ENCODE peak calls at places on chromosomes 2 and 18, in nine cellular contexts. One of them, this sample, is unnamed.

GRCh38 chr2:109447251-109447661 is 166.5 kb downstream of the SEPTIN10 start:
- DNase-seq in ovary: no peak
- DNase-seq in WTC11: no peak
- DNase-seq in HFFc6: peak; percentile 95
- DNase-seq in astrocyte of the cerebellum: peak; percentile 95
- DNase-seq in fibroblast of pulmonary artery: peak; percentile 50
- DNase-seq in HCT116: no peak
- DNase-seq in HFF-Myc: peak; percentile 88
- DNase-seq in fibroblast of lung: peak; percentile 86
- DNase-seq in this sample: no peak

GRCh38 chr2:133886735-133887675 is 318.7 kb upstream of the NCKAP5 start:
- DNase-seq in WTC11: peak; percentile 75
- DNase-seq in ovary: peak; percentile 34
- DNase-seq in HFFc6: peak; percentile 94
- DNase-seq in HCT116: peak; percentile 70
- DNase-seq in fibroblast of lung: peak; percentile 55
- DNase-seq in astrocyte of the cerebellum: peak; percentile 35
- DNase-seq in fibroblast of pulmonary artery: peak; percentile 67
- DNase-seq in HFF-Myc: peak; percentile 52
- DNase-seq in this sample: peak; percentile 68

GRCh38 chr2:64865073-64865830 is 123.9 kb upstream of the SLC1A4 start:
- DNase-seq in HFF-Myc: no peak
- DNase-seq in WTC11: peak; percentile 57
- DNase-seq in HFFc6: peak; percentile 56
- DNase-seq in astrocyte of the cerebellum: no peak
- DNase-seq in fibroblast of lung: peak; percentile 67
- DNase-seq in ovary: peak; percentile 63
- DNase-seq in HCT116: no peak
- DNase-seq in fibroblast of pulmonary artery: peak; percentile 74
- DNase-seq in this sample: peak; percentile 81

GRCh38 chr2:28169492-28169891 is 223.2 kb upstream of the FOSL2 start:
- DNase-seq in HFFc6: no peak
- DNase-seq in fibroblast of lung: no peak
- DNase-seq in HFF-Myc: no peak
- DNase-seq in HCT116: no peak
- DNase-seq in astrocyte of the cerebellum: no peak
- DNase-seq in WTC11: no peak
- DNase-seq in ovary: no peak
- DNase-seq in fibroblast of pulmonary artery: no peak
- DNase-seq in this sample: no peak

GRCh38 chr18:66640431-66640830 is 36.5 kb upstream of the CDH19 start:
- DNase-seq in WTC11: no peak
- DNase-seq in fibroblast of pulmonary artery: peak; percentile 72
- DNase-seq in fibroblast of lung: no peak
- DNase-seq in HFFc6: no peak
- DNase-seq in astrocyte of the cerebellum: no peak
- DNase-seq in HFF-Myc: no peak
- DNase-seq in HCT116: no peak
- DNase-seq in ovary: no peak
- DNase-seq in this sample: no peak

GRCh38 chr2:20125616-20126015 is 74.2 kb upstream of the LAPTM4A start:
- DNase-seq in fibroblast of pulmonary artery: no peak
- DNase-seq in ovary: no peak
- DNase-seq in HFFc6: no peak
- DNase-seq in HFF-Myc: no peak
- DNase-seq in HCT116: no peak
- DNase-seq in WTC11: no peak
- DNase-seq in fibroblast of lung: no peak
- DNase-seq in astrocyte of the cerebellum: no peak
- DNase-seq in this sample: no peak

GRCh38 chr2:127064642-127065250 is 42.2 kb downstream of the BIN1 start:
- DNase-seq in astrocyte of the cerebellum: peak; percentile 84
- DNase-seq in fibroblast of lung: peak; percentile 96
- DNase-seq in HFF-Myc: peak; percentile 88
- DNase-seq in fibroblast of pulmonary artery: peak; percentile 92
- DNase-seq in HCT116: peak; percentile 87
- DNase-seq in HFFc6: peak; percentile 95
- DNase-seq in WTC11: peak; percentile 51
- DNase-seq in ovary: peak; percentile 74
- DNase-seq in this sample: no peak

GRCh38 chr2:129396980-129397599 is 582.4 kb upstream of the RAB6C start:
- DNase-seq in ovary: no peak
- DNase-seq in astrocyte of the cerebellum: peak; percentile 3
- DNase-seq in HCT116: peak; percentile 16
- DNase-seq in HFF-Myc: no peak
- DNase-seq in HFFc6: no peak
- DNase-seq in fibroblast of pulmonary artery: peak; percentile 42
- DNase-seq in WTC11: peak; percentile 52
- DNase-seq in fibroblast of lung: peak; percentile 11
- DNase-seq in this sample: no peak

GRCh38 chr2:226124548-226125011 is 675.0 kb downstream of the IRS1 start:
- DNase-seq in fibroblast of lung: peak; percentile 79
- DNase-seq in WTC11: no peak
- DNase-seq in fibroblast of pulmonary artery: peak; percentile 76
- DNase-seq in ovary: no peak
- DNase-seq in HCT116: peak; percentile 90
- DNase-seq in HFF-Myc: no peak
- DNase-seq in astrocyte of the cerebellum: no peak
- DNase-seq in HFFc6: no peak
- DNase-seq in this sample: no peak

GRCh38 chr18:70339915-70340314 is 51.1 kb downstream of the SOCS6 start:
- DNase-seq in fibroblast of lung: no peak
- DNase-seq in HFFc6: no peak
- DNase-seq in HFF-Myc: no peak
- DNase-seq in fibroblast of pulmonary artery: no peak
- DNase-seq in astrocyte of the cerebellum: no peak
- DNase-seq in HCT116: no peak
- DNase-seq in ovary: no peak
- DNase-seq in WTC11: no peak
- DNase-seq in this sample: no peak

GRCh38 chr18:63924551-63924950 is 16.8 kb downstream of the SERPINB10 start:
- DNase-seq in HCT116: no peak
- DNase-seq in fibroblast of lung: no peak
- DNase-seq in WTC11: no peak
- DNase-seq in HFF-Myc: peak; percentile 36
- DNase-seq in ovary: no peak
- DNase-seq in astrocyte of the cerebellum: no peak
- DNase-seq in fibroblast of pulmonary artery: peak; percentile 7
- DNase-seq in HFFc6: peak; percentile 79
- DNase-seq in this sample: no peak

GRCh38 chr2:920999-921398 is 29.6 kb upstream of the SNTG2 start:
- DNase-seq in HFF-Myc: no peak
- DNase-seq in HFFc6: no peak
- DNase-seq in HCT116: no peak
- DNase-seq in fibroblast of pulmonary artery: no peak
- DNase-seq in ovary: no peak
- DNase-seq in astrocyte of the cerebellum: no peak
- DNase-seq in WTC11: no peak
- DNase-seq in fibroblast of lung: no peak
- DNase-seq in this sample: no peak

GRCh38 chr2:132448771-132449170 is 32.2 kb downstream of the GPR39 start:
- DNase-seq in HFF-Myc: no peak
- DNase-seq in fibroblast of pulmonary artery: peak; percentile 72
- DNase-seq in ovary: no peak
- DNase-seq in fibroblast of lung: peak; percentile 64
- DNase-seq in HFFc6: peak; percentile 39
- DNase-seq in WTC11: peak; percentile 39
- DNase-seq in astrocyte of the cerebellum: no peak
- DNase-seq in HCT116: no peak
- DNase-seq in this sample: no peak

GRCh38 chr2:185939858-185940257 is 201.3 kb downstream of the FSIP2 start:
- DNase-seq in fibroblast of lung: no peak
- DNase-seq in HCT116: no peak
- DNase-seq in HFFc6: no peak
- DNase-seq in ovary: no peak
- DNase-seq in astrocyte of the cerebellum: no peak
- DNase-seq in WTC11: no peak
- DNase-seq in fibroblast of pulmonary artery: no peak
- DNase-seq in HFF-Myc: no peak
- DNase-seq in this sample: no peak

GRCh38 chr2:239319261-239319661 is 81.6 kb downstream of the HDAC4 start:
- DNase-seq in fibroblast of lung: peak; percentile 60
- DNase-seq in HFFc6: no peak
- DNase-seq in astrocyte of the cerebellum: no peak
- DNase-seq in fibroblast of pulmonary artery: peak; percentile 46
- DNase-seq in HFF-Myc: no peak
- DNase-seq in ovary: peak; percentile 69
- DNase-seq in WTC11: no peak
- DNase-seq in HCT116: no peak
- DNase-seq in this sample: no peak

GRCh38 chr18:58520964-58521363 is 107.9 kb downstream of the ALPK2 start:
- DNase-seq in fibroblast of lung: no peak
- DNase-seq in ovary: no peak
- DNase-seq in HFF-Myc: no peak
- DNase-seq in HCT116: no peak
- DNase-seq in HFFc6: no peak
- DNase-seq in fibroblast of pulmonary artery: no peak
- DNase-seq in astrocyte of the cerebellum: no peak
- DNase-seq in WTC11: no peak
- DNase-seq in this sample: peak; percentile 13

GRCh38 chr2:37764739-37765138 is 93.3 kb upstream of the CDC42EP3 start:
- DNase-seq in astrocyte of the cerebellum: no peak
- DNase-seq in fibroblast of pulmonary artery: peak; percentile 34
- DNase-seq in WTC11: no peak
- DNase-seq in HFF-Myc: no peak
- DNase-seq in HFFc6: no peak
- DNase-seq in HCT116: no peak
- DNase-seq in ovary: no peak
- DNase-seq in fibroblast of lung: no peak
- DNase-seq in this sample: no peak

GRCh38 chr2:222861411-222862067 is 703 bp downstream of the ACSL3 start:
- DNase-seq in HCT116: no peak
- DNase-seq in fibroblast of lung: no peak
- DNase-seq in ovary: peak; percentile 34
- DNase-seq in fibroblast of pulmonary artery: peak; percentile 29
- DNase-seq in astrocyte of the cerebellum: no peak
- DNase-seq in WTC11: peak; percentile 18
- DNase-seq in HFF-Myc: no peak
- DNase-seq in HFFc6: no peak
- DNase-seq in this sample: no peak
- TF ChIP-seq CTCF in HCT116: no peak
- TF ChIP-seq CTCF in fibroblast of lung: no peak
- TF ChIP-seq CTCF in ovary: no peak
- TF ChIP-seq CTCF in fibroblast of pulmonary artery: no peak
- TF ChIP-seq CTCF in astrocyte of the cerebellum: no peak
- TF ChIP-seq CTCF in WTC11: no peak
- TF ChIP-seq CTCF in HFF-Myc: no peak
- TF ChIP-seq CTCF in HFFc6: no peak
- TF ChIP-seq CTCF in this sample: no peak

DNA sequence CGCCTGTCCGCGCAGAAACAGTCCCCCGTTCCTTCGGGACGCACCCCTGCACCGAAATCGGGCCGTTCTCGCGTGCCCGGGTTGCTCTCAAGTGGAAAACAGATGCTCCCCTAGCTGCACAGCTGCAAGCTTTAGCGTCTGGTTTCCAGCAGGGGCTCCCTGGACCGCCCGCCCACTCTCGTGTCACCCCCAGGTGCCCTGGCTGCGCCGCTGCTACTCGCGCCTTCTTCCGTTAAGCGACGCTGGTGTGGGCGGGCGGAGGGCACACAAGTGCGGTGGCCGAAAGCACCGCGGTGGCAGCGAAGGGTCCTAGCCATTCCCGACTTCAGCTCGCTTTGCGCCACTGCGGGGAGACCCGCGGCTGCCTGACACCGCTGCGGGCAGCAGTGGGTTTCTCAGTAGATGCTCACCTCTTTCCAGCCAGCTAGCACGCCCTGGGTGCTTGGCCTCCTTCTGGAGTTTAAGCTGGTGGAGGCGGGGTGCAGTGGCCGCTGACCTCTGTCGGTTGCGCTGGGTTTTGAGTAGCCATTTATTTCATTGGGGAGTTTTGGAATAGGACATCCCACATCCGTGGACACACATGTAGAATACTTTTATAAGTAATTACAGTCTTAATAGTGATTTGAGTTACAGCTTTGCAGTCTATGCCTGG is 806 bp downstream of the ZNF407 start:
- DNase-seq in HFF-Myc: no peak
- DNase-seq in fibroblast of lung: peak; percentile 52
- DNase-seq in WTC11: peak; percentile 45
- DNase-seq in HFFc6: peak; percentile 37
- DNase-seq in fibroblast of pulmonary artery: peak; percentile 40
- DNase-seq in ovary: peak; percentile 28
- DNase-seq in HCT116: peak; percentile 27
- DNase-seq in astrocyte of the cerebellum: no peak
- DNase-seq in this sample: peak; percentile 42
- TF ChIP-seq CTCF in HFF-Myc: no peak
- TF ChIP-seq CTCF in fibroblast of lung: peak; percentile 10
- TF ChIP-seq CTCF in WTC11: no peak
- TF ChIP-seq CTCF in HFFc6: peak; percentile 44
- TF ChIP-seq CTCF in fibroblast of pulmonary artery: peak; percentile 9
- TF ChIP-seq CTCF in ovary: no peak
- TF ChIP-seq CTCF in HCT116: no peak
- TF ChIP-seq CTCF in astrocyte of the cerebellum: no peak
- TF ChIP-seq CTCF in this sample: no peak

GRCh38 chr2:39513641-39514094 is 76.6 kb upstream of the MAP4K3 start:
- DNase-seq in WTC11: peak; percentile 35
- DNase-seq in HFFc6: peak; percentile 97
- DNase-seq in fibroblast of pulmonary artery: peak; percentile 97
- DNase-seq in HFF-Myc: peak; percentile 91
- DNase-seq in fibroblast of lung: peak; percentile 94
- DNase-seq in HCT116: peak; percentile 32
- DNase-seq in astrocyte of the cerebellum: peak; percentile 93
- DNase-seq in ovary: peak; percentile 63
- DNase-seq in this sample: no peak
- TF ChIP-seq CTCF in WTC11: peak; percentile 17
- TF ChIP-seq CTCF in HFFc6: peak; percentile 90
- TF ChIP-seq CTCF in fibroblast of pulmonary artery: peak; percentile 79
- TF ChIP-seq CTCF in HFF-Myc: peak; percentile 77
- TF ChIP-seq CTCF in fibroblast of lung: peak; percentile 76
- TF ChIP-seq CTCF in HCT116: peak; percentile 68
- TF ChIP-seq CTCF in astrocyte of the cerebellum: peak; percentile 77
- TF ChIP-seq CTCF in ovary: no peak
- TF ChIP-seq CTCF in this sample: no peak

GRCh38 chr2:172484253-172484652 is 56.9 kb downstream of the ITGA6 start:
- DNase-seq in fibroblast of lung: peak; percentile 53
- DNase-seq in fibroblast of pulmonary artery: peak; percentile 46
- DNase-seq in astrocyte of the cerebellum: peak; percentile 23
- DNase-seq in HFF-Myc: no peak
- DNase-seq in HCT116: no peak
- DNase-seq in HFFc6: peak; percentile 18
- DNase-seq in ovary: no peak
- DNase-seq in WTC11: no peak
- DNase-seq in this sample: no peak

GRCh38 chr2:172481507-172482262 is 54.3 kb downstream of the ITGA6 start:
- DNase-seq in HFFc6: no peak
- DNase-seq in fibroblast of pulmonary artery: no peak
- DNase-seq in ovary: no peak
- DNase-seq in WTC11: no peak
- DNase-seq in fibroblast of lung: no peak
- DNase-seq in HCT116: no peak
- DNase-seq in astrocyte of the cerebellum: no peak
- DNase-seq in HFF-Myc: no peak
- DNase-seq in this sample: no peak

GRCh38 chr2:172480301-172481218 is 53.2 kb downstream of the ITGA6 start:
- DNase-seq in HFF-Myc: no peak
- DNase-seq in astrocyte of the cerebellum: no peak
- DNase-seq in ovary: peak; percentile 69
- DNase-seq in fibroblast of lung: peak; percentile 52
- DNase-seq in HFFc6: peak; percentile 26
- DNase-seq in fibroblast of pulmonary artery: peak; percentile 33
- DNase-seq in HCT116: no peak
- DNase-seq in WTC11: no peak
- DNase-seq in this sample: no peak

GRCh38 chr2:172488556-172488955 is 61.2 kb downstream of the ITGA6 start:
- DNase-seq in HFF-Myc: no peak
- DNase-seq in WTC11: no peak
- DNase-seq in fibroblast of lung: no peak
- DNase-seq in ovary: no peak
- DNase-seq in HCT116: no peak
- DNase-seq in HFFc6: no peak
- DNase-seq in fibroblast of pulmonary artery: no peak
- DNase-seq in astrocyte of the cerebellum: no peak
- DNase-seq in this sample: no peak

GRCh38 chr2:172484706-172485105 is 57.3 kb downstream of the ITGA6 start:
- DNase-seq in HFF-Myc: no peak
- DNase-seq in fibroblast of pulmonary artery: no peak
- DNase-seq in astrocyte of the cerebellum: no peak
- DNase-seq in fibroblast of lung: no peak
- DNase-seq in WTC11: no peak
- DNase-seq in HCT116: no peak
- DNase-seq in HFFc6: no peak
- DNase-seq in ovary: no peak
- DNase-seq in this sample: no peak
- TF ChIP-seq CTCF in HFF-Myc: no peak
- TF ChIP-seq CTCF in fibroblast of pulmonary artery: no peak
- TF ChIP-seq CTCF in astrocyte of the cerebellum: no peak
- TF ChIP-seq CTCF in fibroblast of lung: no peak
- TF ChIP-seq CTCF in WTC11: no peak
- TF ChIP-seq CTCF in HCT116: no peak
- TF ChIP-seq CTCF in HFFc6: no peak
- TF ChIP-seq CTCF in ovary: no peak
- TF ChIP-seq CTCF in this sample: no peak

This sample was measured in mesothelial cell of epicardium.